ENCODE peak calls at places on chromosomes 12 and 14, in nine cellular contexts. Q is SK-N-SH, P is GM10248, T is endothelial cell, A is gastrocnemius medialis, R is mesothelial cell of epicardium, G is GM23338, W is fibroblast of villous mesenchyme, K is OCI-LY7. L is an unnamed sample.

GRCh38 chr14:99760817-99761216 is 32.4 kb upstream of the EML1 start:
- DNase-seq in Q (no peak), P (no peak), T (no peak), A (no peak), R (no peak), G (no peak), W (no peak), K (no peak), L (no peak)

GRCh38 chr12:79082595-79082994 is 218.0 kb downstream of the SYT1 start:
- DNase-seq in Q (no peak), P (no peak), T (no peak), A (no peak), R (no peak), G (peak), W (no peak), K (no peak), L (no peak)

GRCh38 chr14:35992816-35993511 is 166.8 kb downstream of the BRMS1L start:
- DNase-seq in Q (no peak), P (no peak), T (no peak), A (no peak), R (no peak), G (no peak), W (no peak), K (no peak), L (no peak)

GRCh38 chr14:106875503-106875902 is 1349.1 kb downstream of the TMEM121 start:
- DNase-seq in Q (no peak), P (peak), T (no peak), A (no peak), R (no peak), G (no peak), W (no peak), K (peak), L (no peak)

GRCh38 chr14:74571901-74572828 is 39.9 kb downstream of the LTBP2 start:
- DNase-seq in Q (no peak), P (no peak), T (no peak), A (peak), R (peak), G (no peak), W (peak), K (no peak), L (peak)

GRCh38 chr14:103019827-103020226 is 37.5 kb downstream of the CDC42BPB start:
- DNase-seq in Q (no peak), P (no peak), T (no peak), A (no peak), R (no peak), G (no peak), W (peak), K (no peak), L (no peak)

GRCh38 chr12:105860556-105861207 is 278.1 kb downstream of the NUAK1 start:
- DNase-seq in Q (no peak), P (no peak), T (no peak), A (no peak), R (no peak), G (no peak), W (no peak), K (no peak), L (no peak)

GRCh38 chr12:123973552-123974341 is 732 bp downstream of the ZNF664 start:
- DNase-seq in Q (peak), P (peak), T (peak), A (peak), R (peak), G (peak), W (no peak), K (peak), L (no peak)

GRCh38 chr12:94779520-94779919 is 129.2 kb upstream of the TMCC3 start:
- DNase-seq in Q (no peak), P (no peak), T (no peak), A (no peak), R (no peak), G (no peak), W (peak), K (no peak), L (no peak)

GRCh38 chr14:69708586-69709169 is 58.3 kb upstream of the SRSF5 start:
- DNase-seq in Q (peak), P (no peak), T (no peak), A (no peak), R (no peak), G (peak), W (no peak), K (peak), L (no peak)

GRCh38 chr14:24895243-24895583 is 154.7 kb downstream of the STXBP6 start:
- DNase-seq in Q (no peak), P (no peak), T (no peak), A (no peak), R (no peak), G (peak), W (peak), K (no peak), L (no peak)

GRCh38 chr12:99948380-99948779 is 36.4 kb downstream of the ANKS1B start:
- DNase-seq in Q (no peak), P (no peak), T (no peak), A (no peak), R (no peak), G (no peak), W (no peak), K (no peak), L (no peak)

GRCh38 chr14:35285168-35285990 is 6.8 kb upstream of the PSMA6 start:
- DNase-seq in Q (no peak), P (peak), T (no peak), A (no peak), R (no peak), G (no peak), W (no peak), K (peak), L (no peak)

DNA sequence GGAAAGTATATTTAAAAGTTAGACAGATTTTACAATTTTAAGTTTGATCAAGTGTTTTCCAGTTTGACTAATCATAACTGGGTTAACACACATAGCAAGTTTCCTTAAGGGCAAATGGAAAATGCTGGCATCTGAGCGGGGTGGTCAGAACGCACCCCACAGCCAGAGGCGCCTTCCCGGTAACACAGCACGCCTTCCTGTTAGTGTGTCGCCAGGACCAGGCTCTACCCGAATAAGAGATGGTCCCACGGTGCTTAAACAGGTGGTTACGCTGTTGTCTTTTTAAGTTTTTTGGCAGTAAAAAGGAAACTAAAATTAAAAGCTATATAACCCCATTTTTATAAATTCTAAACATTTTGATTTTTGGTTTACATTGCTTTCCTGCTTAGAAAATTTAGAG is 28.0 kb downstream of the BDKRB1 start:
- DNase-seq in Q (no peak), P (no peak), T (no peak), A (no peak), R (no peak), G (no peak), W (no peak), K (no peak), L (no peak)
- TF ChIP-seq CTCF in Q (no peak), P (no peak), T (no peak), A (no peak), R (no peak), G (no peak), W (no peak), K (no peak), L (no peak)

GRCh38 chr12:116264525-116265070 is 12.9 kb downstream of the MED13L start:
- DNase-seq in Q (no peak), P (no peak), T (no peak), A (no peak), R (no peak), G (peak), W (no peak), K (no peak), L (no peak)

GRCh38 chr12:116266220-116266619 is 11.3 kb downstream of the MED13L start:
- DNase-seq in Q (no peak), P (no peak), T (no peak), A (no peak), R (no peak), G (peak), W (peak), K (no peak), L (no peak)

GRCh38 chr12:116265361-116266128 is 11.9 kb downstream of the MED13L start:
- DNase-seq in Q (no peak), P (no peak), T (no peak), A (no peak), R (no peak), G (no peak), W (peak), K (no peak), L (no peak)

GRCh38 chr12:116267948-116268347 is 9.5 kb downstream of the MED13L start:
- DNase-seq in Q (no peak), P (no peak), T (no peak), A (no peak), R (no peak), G (no peak), W (no peak), K (no peak), L (no peak)

GRCh38 chr12:116266631-116267349 is 10.7 kb downstream of the MED13L start:
- DNase-seq in Q (no peak), P (no peak), T (no peak), A (no peak), R (no peak), G (no peak), W (peak), K (no peak), L (no peak)
- TF ChIP-seq CTCF in Q (no peak), P (no peak), T (no peak), A (no peak), R (no peak), G (no peak), W (no peak), K (no peak), L (no peak)

DNA sequence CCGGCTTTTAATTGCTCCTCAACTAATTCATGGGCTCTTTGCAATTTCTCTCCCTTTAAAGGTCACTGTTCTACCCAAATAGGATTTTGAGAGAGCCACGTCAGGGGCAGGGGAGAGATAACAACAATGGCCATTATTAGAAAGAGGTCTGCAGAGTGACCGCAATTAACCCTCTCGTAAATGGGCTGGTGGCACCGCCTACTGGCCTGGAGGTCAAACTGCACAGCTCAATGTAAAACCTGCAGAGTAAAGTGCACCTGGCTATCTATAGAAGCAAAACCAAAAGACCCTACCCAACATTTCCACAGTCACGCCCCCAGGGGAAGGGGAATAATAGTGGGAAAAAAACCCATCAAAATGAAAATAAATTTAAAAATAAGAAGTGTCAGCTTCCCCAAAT is 21.6 kb upstream of the CLEC4E start:
- DNase-seq in Q (no peak), P (no peak), T (no peak), A (no peak), R (no peak), G (peak), W (no peak), K (no peak), L (no peak)
- TF ChIP-seq CTCF in Q (peak), P (no peak), T (no peak), A (no peak), R (peak), G (peak), W (no peak), K (peak), L (no peak)

DNA sequence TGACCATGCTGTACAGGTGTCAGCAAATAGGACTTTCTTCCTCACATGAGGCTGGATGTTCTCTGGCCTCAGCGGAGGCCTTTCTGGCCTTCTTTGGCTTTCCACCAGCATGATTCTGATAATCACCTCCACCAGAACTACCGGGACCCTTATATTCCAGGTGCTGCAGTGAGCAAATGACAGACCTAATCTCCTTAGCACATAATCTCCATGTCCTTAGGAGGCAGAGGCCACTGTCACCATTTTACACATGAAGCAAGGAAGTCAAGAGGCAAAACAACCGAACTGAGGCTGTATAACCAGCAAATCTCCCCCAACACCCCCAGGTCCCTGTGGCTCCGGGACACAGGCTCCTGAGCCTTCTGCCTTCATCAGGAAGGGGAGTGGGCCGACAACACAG is 91.2 kb downstream of the ITPK1 start:
- DNase-seq in Q (no peak), P (no peak), T (no peak), A (no peak), R (no peak), G (no peak), W (no peak), K (no peak), L (no peak)
- TF ChIP-seq CTCF in Q (no peak), P (no peak), T (no peak), A (no peak), R (no peak), G (no peak), W (no peak), K (no peak), L (no peak)

DNA sequence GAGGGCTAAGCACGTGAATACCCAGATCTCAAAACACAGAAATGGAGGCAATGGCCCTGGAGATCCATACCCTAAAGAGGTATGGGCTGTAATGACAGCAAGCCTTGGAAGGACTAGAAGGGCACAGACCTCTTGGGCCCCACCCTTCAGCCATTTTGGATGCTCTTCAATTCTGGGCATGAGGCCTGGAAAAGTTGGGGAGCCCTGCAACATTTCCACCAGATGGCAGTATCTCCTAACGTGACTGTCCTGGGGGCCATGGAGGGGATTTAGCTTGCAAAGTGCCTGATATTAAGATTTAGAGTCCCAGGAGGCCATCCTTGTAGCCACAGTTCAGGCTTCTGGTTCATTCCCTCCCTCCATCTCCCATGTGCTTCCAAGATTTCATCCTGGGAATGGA is 30.2 kb downstream of the KCNA5 start:
- DNase-seq in Q (peak), P (no peak), T (no peak), A (no peak), R (no peak), G (peak), W (peak), K (peak), L (no peak)
- TF ChIP-seq CTCF in Q (peak), P (no peak), T (no peak), A (no peak), R (no peak), G (peak), W (peak), K (peak), L (peak)

GRCh38 chr14:50038398-50039119 is 77.8 kb downstream of the VCPKMT start:
- DNase-seq in Q (no peak), P (peak), T (no peak), A (peak), R (no peak), G (peak), W (peak), K (no peak), L (peak)
- TF ChIP-seq CTCF in Q (peak), P (no peak), T (no peak), A (no peak), R (no peak), G (peak), W (no peak), K (no peak), L (no peak)

GRCh38 chr12:62210422-62210821 is 49.8 kb upstream of the USP15 start:
- DNase-seq in Q (peak), P (peak), T (peak), A (no peak), R (no peak), G (peak), W (peak), K (peak), L (peak)
- TF ChIP-seq CTCF in Q (peak), P (peak), T (peak), A (no peak), R (peak), G (peak), W (peak), K (peak), L (peak)

GRCh38 chr12:21369141-21369980 is 3.3 kb upstream of the IAPP start:
- DNase-seq in Q (no peak), P (no peak), T (no peak), A (no peak), R (no peak), G (no peak), W (no peak), K (no peak), L (no peak)

GRCh38 chr12:21372602-21373001 is at the start of gene IAPP:
- DNase-seq in Q (no peak), P (no peak), T (no peak), A (no peak), R (no peak), G (no peak), W (no peak), K (no peak), L (no peak)

GRCh38 chr12:21371050-21371449 is 1.7 kb upstream of the IAPP start:
- DNase-seq in Q (no peak), P (no peak), T (no peak), A (no peak), R (no peak), G (no peak), W (no peak), K (peak), L (no peak)
- TF ChIP-seq CTCF in Q (no peak), P (no peak), T (no peak), A (no peak), R (no peak), G (peak), W (no peak), K (no peak), L (no peak)

GRCh38 chr12:76284816-76285750 is 63.1 kb downstream of the BBS10 start:
- DNase-seq in Q (no peak), P (no peak), T (no peak), A (no peak), R (no peak), G (peak), W (peak), K (no peak), L (peak)
- TF ChIP-seq CTCF in Q (no peak), P (no peak), T (no peak), A (no peak), R (no peak), G (peak), W (no peak), K (no peak), L (no peak)

DNA sequence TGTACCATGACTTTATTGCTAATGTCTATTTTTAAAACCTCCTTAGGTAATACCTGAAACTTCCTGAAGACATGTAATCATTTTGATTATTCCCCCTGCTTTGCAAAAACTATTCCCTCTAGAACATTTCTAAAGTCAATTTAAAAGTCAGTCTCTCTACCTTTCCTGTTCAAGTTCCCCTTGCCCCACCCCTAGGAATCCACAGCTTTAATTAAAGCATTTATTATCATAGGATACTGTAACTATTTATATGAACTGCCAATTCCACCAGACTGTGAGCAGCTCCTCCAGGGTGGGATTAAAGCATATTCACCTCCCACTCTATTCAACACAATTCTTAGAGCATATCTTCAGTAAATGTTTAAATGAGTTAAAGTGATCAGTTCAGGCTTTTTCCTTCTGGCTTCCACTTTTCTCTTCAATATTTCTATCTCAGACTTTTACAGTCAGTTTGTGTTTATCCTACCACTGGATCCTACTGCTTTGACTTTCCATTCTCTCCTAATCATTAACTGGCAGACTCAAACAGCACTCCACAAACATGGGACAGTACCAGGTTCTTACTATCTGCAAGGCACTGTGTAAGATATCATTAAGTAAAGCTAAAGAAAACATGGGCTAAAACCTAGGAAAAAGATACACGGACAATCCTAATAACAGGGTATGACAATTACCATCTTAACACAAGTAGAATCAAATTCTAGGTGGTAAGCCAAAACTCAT is 39.1 kb downstream of the PTPN21 start:
- DNase-seq in Q (no peak), P (no peak), T (no peak), A (no peak), R (no peak), G (no peak), W (no peak), K (no peak), L (no peak)
- TF ChIP-seq CTCF in Q (no peak), P (no peak), T (no peak), A (no peak), R (no peak), G (no peak), W (no peak), K (no peak), L (no peak)

L was measured in AG09319.